ENCODE peak calls at places on chromosomes 6 and 20, in ten cellular contexts. One of them, this sample, is unnamed.

GRCh38 chr6:33979750-33980149 is 166.1 kb downstream of the GRM4 start:
- DNase-seq in activated CD4-positive, alpha-beta T cell treated with anti-CD3 and anti-CD28 coated beads, Interleukin-2, amount 50 U/mL, for 48 hours: no peak
- DNase-seq in NCI-H524: no peak
- DNase-seq in colonic mucosa: peak; percentile 20
- DNase-seq in heart left ventricle: no peak
- DNase-seq in T1000: no peak
- DNase-seq in transverse colon: no peak
- DNase-seq in OCI-LY7: no peak
- DNase-seq in Panc1: no peak
- DNase-seq in GM04504: no peak
- DNase-seq in this sample: no peak

GRCh38 chr20:3812975-3813599 is 7.3 kb upstream of the AP5S1 start:
- DNase-seq in activated CD4-positive, alpha-beta T cell treated with anti-CD3 and anti-CD28 coated beads, Interleukin-2, amount 50 U/mL, for 48 hours: no peak
- DNase-seq in NCI-H524: no peak
- DNase-seq in colonic mucosa: no peak
- DNase-seq in heart left ventricle: no peak
- DNase-seq in T1000: no peak
- DNase-seq in transverse colon: no peak
- DNase-seq in OCI-LY7: no peak
- DNase-seq in Panc1: no peak
- DNase-seq in GM04504: no peak
- DNase-seq in this sample: no peak

GRCh38 chr6:97081010-97081573 is 156.6 kb downstream of the KLHL32 start:
- DNase-seq in activated CD4-positive, alpha-beta T cell treated with anti-CD3 and anti-CD28 coated beads, Interleukin-2, amount 50 U/mL, for 48 hours: no peak
- DNase-seq in NCI-H524: no peak
- DNase-seq in colonic mucosa: no peak
- DNase-seq in heart left ventricle: no peak
- DNase-seq in T1000: no peak
- DNase-seq in transverse colon: no peak
- DNase-seq in OCI-LY7: no peak
- DNase-seq in Panc1: no peak
- DNase-seq in GM04504: no peak
- DNase-seq in this sample: no peak

GRCh38 chr20:20552076-20552475 is 160.4 kb downstream of the RALGAPA2 start:
- DNase-seq in activated CD4-positive, alpha-beta T cell treated with anti-CD3 and anti-CD28 coated beads, Interleukin-2, amount 50 U/mL, for 48 hours: no peak
- DNase-seq in NCI-H524: peak; percentile 92
- DNase-seq in colonic mucosa: no peak
- DNase-seq in heart left ventricle: no peak
- DNase-seq in T1000: no peak
- DNase-seq in transverse colon: no peak
- DNase-seq in OCI-LY7: no peak
- DNase-seq in Panc1: no peak
- DNase-seq in GM04504: no peak
- DNase-seq in this sample: no peak

GRCh38 chr6:149114167-149114566 is 203.3 kb upstream of the TAB2 start:
- DNase-seq in activated CD4-positive, alpha-beta T cell treated with anti-CD3 and anti-CD28 coated beads, Interleukin-2, amount 50 U/mL, for 48 hours: no peak
- DNase-seq in NCI-H524: no peak
- DNase-seq in colonic mucosa: no peak
- DNase-seq in heart left ventricle: peak; percentile 26
- DNase-seq in T1000: no peak
- DNase-seq in transverse colon: no peak
- DNase-seq in OCI-LY7: no peak
- DNase-seq in Panc1: no peak
- DNase-seq in GM04504: no peak
- DNase-seq in this sample: no peak

GRCh38 chr20:5621305-5621704 is 128.9 kb upstream of the SHLD1 start:
- DNase-seq in activated CD4-positive, alpha-beta T cell treated with anti-CD3 and anti-CD28 coated beads, Interleukin-2, amount 50 U/mL, for 48 hours: no peak
- DNase-seq in NCI-H524: peak; percentile 67
- DNase-seq in colonic mucosa: no peak
- DNase-seq in heart left ventricle: peak; percentile 12
- DNase-seq in T1000: no peak
- DNase-seq in transverse colon: no peak
- DNase-seq in OCI-LY7: no peak
- DNase-seq in Panc1: no peak
- DNase-seq in GM04504: no peak
- DNase-seq in this sample: no peak

GRCh38 chr6:133741375-133741861 is 147.5 kb upstream of the TCF21 start:
- DNase-seq in activated CD4-positive, alpha-beta T cell treated with anti-CD3 and anti-CD28 coated beads, Interleukin-2, amount 50 U/mL, for 48 hours: no peak
- DNase-seq in NCI-H524: peak; percentile 99
- DNase-seq in colonic mucosa: no peak
- DNase-seq in heart left ventricle: no peak
- DNase-seq in T1000: no peak
- DNase-seq in transverse colon: no peak
- DNase-seq in OCI-LY7: no peak
- DNase-seq in Panc1: no peak
- DNase-seq in GM04504: no peak
- DNase-seq in this sample: no peak

GRCh38 chr6:168105813-168106660 is 27.0 kb upstream of the FRMD1 start:
- DNase-seq in activated CD4-positive, alpha-beta T cell treated with anti-CD3 and anti-CD28 coated beads, Interleukin-2, amount 50 U/mL, for 48 hours: no peak
- DNase-seq in NCI-H524: no peak
- DNase-seq in colonic mucosa: no peak
- DNase-seq in heart left ventricle: no peak
- DNase-seq in T1000: no peak
- DNase-seq in transverse colon: no peak
- DNase-seq in OCI-LY7: no peak
- DNase-seq in Panc1: no peak
- DNase-seq in GM04504: no peak
- DNase-seq in this sample: no peak

GRCh38 chr6:49523901-49524300 is 24.2 kb downstream of the GLYATL3 start:
- DNase-seq in activated CD4-positive, alpha-beta T cell treated with anti-CD3 and anti-CD28 coated beads, Interleukin-2, amount 50 U/mL, for 48 hours: no peak
- DNase-seq in NCI-H524: no peak
- DNase-seq in colonic mucosa: no peak
- DNase-seq in heart left ventricle: no peak
- DNase-seq in T1000: no peak
- DNase-seq in transverse colon: no peak
- DNase-seq in OCI-LY7: no peak
- DNase-seq in Panc1: no peak
- DNase-seq in GM04504: no peak
- DNase-seq in this sample: no peak

GRCh38 chr20:43009497-43009896 is 180.2 kb downstream of the PTPRT start:
- DNase-seq in activated CD4-positive, alpha-beta T cell treated with anti-CD3 and anti-CD28 coated beads, Interleukin-2, amount 50 U/mL, for 48 hours: no peak
- DNase-seq in NCI-H524: no peak
- DNase-seq in colonic mucosa: no peak
- DNase-seq in heart left ventricle: no peak
- DNase-seq in T1000: no peak
- DNase-seq in transverse colon: no peak
- DNase-seq in OCI-LY7: no peak
- DNase-seq in Panc1: no peak
- DNase-seq in GM04504: no peak
- DNase-seq in this sample: no peak

GRCh38 chr6:39173276-39173675 is 56.0 kb downstream of the KCNK5 start:
- DNase-seq in activated CD4-positive, alpha-beta T cell treated with anti-CD3 and anti-CD28 coated beads, Interleukin-2, amount 50 U/mL, for 48 hours: no peak
- DNase-seq in NCI-H524: no peak
- DNase-seq in colonic mucosa: no peak
- DNase-seq in heart left ventricle: no peak
- DNase-seq in T1000: no peak
- DNase-seq in transverse colon: no peak
- DNase-seq in OCI-LY7: no peak
- DNase-seq in Panc1: no peak
- DNase-seq in GM04504: no peak
- DNase-seq in this sample: no peak

GRCh38 chr6:89385156-89385667 is 26.9 kb downstream of the RRAGD start:
- DNase-seq in activated CD4-positive, alpha-beta T cell treated with anti-CD3 and anti-CD28 coated beads, Interleukin-2, amount 50 U/mL, for 48 hours: no peak
- DNase-seq in NCI-H524: peak; percentile 97
- DNase-seq in colonic mucosa: no peak
- DNase-seq in heart left ventricle: no peak
- DNase-seq in T1000: no peak
- DNase-seq in transverse colon: no peak
- DNase-seq in OCI-LY7: no peak
- DNase-seq in Panc1: no peak
- DNase-seq in GM04504: no peak
- DNase-seq in this sample: peak; percentile 14

GRCh38 chr6:133707456-133707855 is 181.5 kb upstream of the TCF21 start:
- DNase-seq in activated CD4-positive, alpha-beta T cell treated with anti-CD3 and anti-CD28 coated beads, Interleukin-2, amount 50 U/mL, for 48 hours: no peak
- DNase-seq in NCI-H524: peak; percentile 85
- DNase-seq in colonic mucosa: no peak
- DNase-seq in heart left ventricle: no peak
- DNase-seq in T1000: peak; percentile 4
- DNase-seq in transverse colon: no peak
- DNase-seq in OCI-LY7: no peak
- DNase-seq in Panc1: no peak
- DNase-seq in GM04504: peak; percentile 87
- DNase-seq in this sample: peak; percentile 84

GRCh38 chr20:34931771-34932170 is 23.8 kb downstream of the GSS start:
- DNase-seq in activated CD4-positive, alpha-beta T cell treated with anti-CD3 and anti-CD28 coated beads, Interleukin-2, amount 50 U/mL, for 48 hours: no peak
- DNase-seq in NCI-H524: no peak
- DNase-seq in colonic mucosa: no peak
- DNase-seq in heart left ventricle: no peak
- DNase-seq in T1000: no peak
- DNase-seq in transverse colon: no peak
- DNase-seq in OCI-LY7: no peak
- DNase-seq in Panc1: no peak
- DNase-seq in GM04504: no peak
- DNase-seq in this sample: no peak

GRCh38 chr20:420169-420620 is 12.1 kb downstream of the RBCK1 start:
- DNase-seq in activated CD4-positive, alpha-beta T cell treated with anti-CD3 and anti-CD28 coated beads, Interleukin-2, amount 50 U/mL, for 48 hours: no peak
- DNase-seq in NCI-H524: no peak
- DNase-seq in colonic mucosa: peak; percentile 30
- DNase-seq in heart left ventricle: no peak
- DNase-seq in T1000: no peak
- DNase-seq in transverse colon: peak; percentile 57
- DNase-seq in OCI-LY7: no peak
- DNase-seq in Panc1: no peak
- DNase-seq in GM04504: no peak
- DNase-seq in this sample: no peak

GRCh38 chr6:33772114-33772830 is 16.7 kb downstream of the LEMD2 start:
- DNase-seq in activated CD4-positive, alpha-beta T cell treated with anti-CD3 and anti-CD28 coated beads, Interleukin-2, amount 50 U/mL, for 48 hours: no peak
- DNase-seq in NCI-H524: no peak
- DNase-seq in colonic mucosa: no peak
- DNase-seq in heart left ventricle: no peak
- DNase-seq in T1000: no peak
- DNase-seq in transverse colon: no peak
- DNase-seq in OCI-LY7: no peak
- DNase-seq in Panc1: no peak
- DNase-seq in GM04504: no peak
- DNase-seq in this sample: no peak

GRCh38 chr6:43771858-43772570 is 2.0 kb downstream of the VEGFA start:
- DNase-seq in activated CD4-positive, alpha-beta T cell treated with anti-CD3 and anti-CD28 coated beads, Interleukin-2, amount 50 U/mL, for 48 hours: peak; percentile 75
- DNase-seq in NCI-H524: peak; percentile 17
- DNase-seq in colonic mucosa: peak; percentile 83
- DNase-seq in heart left ventricle: peak; percentile 72
- DNase-seq in T1000: no peak
- DNase-seq in transverse colon: peak; percentile 86
- DNase-seq in OCI-LY7: peak; percentile 82
- DNase-seq in Panc1: no peak
- DNase-seq in GM04504: peak; percentile 42
- DNase-seq in this sample: no peak

GRCh38 chr6:158897236-158897635 is 78.1 kb upstream of the EZR start:
- DNase-seq in activated CD4-positive, alpha-beta T cell treated with anti-CD3 and anti-CD28 coated beads, Interleukin-2, amount 50 U/mL, for 48 hours: no peak
- DNase-seq in NCI-H524: no peak
- DNase-seq in colonic mucosa: no peak
- DNase-seq in heart left ventricle: no peak
- DNase-seq in T1000: no peak
- DNase-seq in transverse colon: no peak
- DNase-seq in OCI-LY7: no peak
- DNase-seq in Panc1: no peak
- DNase-seq in GM04504: no peak
- DNase-seq in this sample: no peak

GRCh38 chr20:35607003-35607735 is 8.5 kb upstream of the SPAG4 start:
- DNase-seq in activated CD4-positive, alpha-beta T cell treated with anti-CD3 and anti-CD28 coated beads, Interleukin-2, amount 50 U/mL, for 48 hours: no peak
- DNase-seq in NCI-H524: no peak
- DNase-seq in colonic mucosa: no peak
- DNase-seq in heart left ventricle: no peak
- DNase-seq in T1000: no peak
- DNase-seq in transverse colon: peak; percentile 56
- DNase-seq in OCI-LY7: peak; percentile 50
- DNase-seq in Panc1: no peak
- DNase-seq in GM04504: no peak
- DNase-seq in this sample: no peak

GRCh38 chr6:5995705-5996686 is 10.7 kb downstream of the NRN1 start:
- DNase-seq in activated CD4-positive, alpha-beta T cell treated with anti-CD3 and anti-CD28 coated beads, Interleukin-2, amount 50 U/mL, for 48 hours: peak; percentile 54
- DNase-seq in NCI-H524: peak; percentile 84
- DNase-seq in colonic mucosa: peak; percentile 64
- DNase-seq in heart left ventricle: peak; percentile 83
- DNase-seq in T1000: peak; percentile 9
- DNase-seq in transverse colon: peak; percentile 54
- DNase-seq in OCI-LY7: no peak
- DNase-seq in Panc1: no peak
- DNase-seq in GM04504: peak; percentile 79
- DNase-seq in this sample: no peak

GRCh38 chr20:10652660-10653191 is 21.1 kb downstream of the JAG1 start:
- DNase-seq in activated CD4-positive, alpha-beta T cell treated with anti-CD3 and anti-CD28 coated beads, Interleukin-2, amount 50 U/mL, for 48 hours: no peak
- DNase-seq in NCI-H524: no peak
- DNase-seq in colonic mucosa: no peak
- DNase-seq in heart left ventricle: no peak
- DNase-seq in T1000: no peak
- DNase-seq in transverse colon: no peak
- DNase-seq in OCI-LY7: no peak
- DNase-seq in Panc1: no peak
- DNase-seq in GM04504: no peak
- DNase-seq in this sample: no peak

GRCh38 chr6:140779341-140779740 is 1353.4 kb upstream of the GJE1 start:
- DNase-seq in activated CD4-positive, alpha-beta T cell treated with anti-CD3 and anti-CD28 coated beads, Interleukin-2, amount 50 U/mL, for 48 hours: no peak
- DNase-seq in NCI-H524: no peak
- DNase-seq in colonic mucosa: no peak
- DNase-seq in heart left ventricle: no peak
- DNase-seq in T1000: no peak
- DNase-seq in transverse colon: no peak
- DNase-seq in OCI-LY7: no peak
- DNase-seq in Panc1: no peak
- DNase-seq in GM04504: no peak
- DNase-seq in this sample: no peak

GRCh38 chr6:97437087-97437486 is 154.1 kb upstream of the MMS22L start:
- DNase-seq in activated CD4-positive, alpha-beta T cell treated with anti-CD3 and anti-CD28 coated beads, Interleukin-2, amount 50 U/mL, for 48 hours: no peak
- DNase-seq in NCI-H524: no peak
- DNase-seq in colonic mucosa: no peak
- DNase-seq in heart left ventricle: no peak
- DNase-seq in T1000: no peak
- DNase-seq in transverse colon: no peak
- DNase-seq in OCI-LY7: peak; percentile 27
- DNase-seq in Panc1: peak; percentile 7
- DNase-seq in GM04504: no peak
- DNase-seq in this sample: peak; percentile 2

GRCh38 chr6:168087436-168088160 is 8.6 kb upstream of the FRMD1 start:
- DNase-seq in activated CD4-positive, alpha-beta T cell treated with anti-CD3 and anti-CD28 coated beads, Interleukin-2, amount 50 U/mL, for 48 hours: no peak
- DNase-seq in NCI-H524: no peak
- DNase-seq in colonic mucosa: no peak
- DNase-seq in heart left ventricle: no peak
- DNase-seq in T1000: no peak
- DNase-seq in transverse colon: peak; percentile 33
- DNase-seq in OCI-LY7: no peak
- DNase-seq in Panc1: no peak
- DNase-seq in GM04504: no peak
- DNase-seq in this sample: no peak

GRCh38 chr6:31420546-31420945 is 17.2 kb downstream of the MICA start:
- DNase-seq in activated CD4-positive, alpha-beta T cell treated with anti-CD3 and anti-CD28 coated beads, Interleukin-2, amount 50 U/mL, for 48 hours: no peak
- DNase-seq in NCI-H524: no peak
- DNase-seq in colonic mucosa: no peak
- DNase-seq in heart left ventricle: no peak
- DNase-seq in T1000: no peak
- DNase-seq in transverse colon: no peak
- DNase-seq in OCI-LY7: no peak
- DNase-seq in Panc1: no peak
- DNase-seq in GM04504: no peak
- DNase-seq in this sample: no peak

GRCh38 chr6:2872417-2873358 is 30.4 kb downstream of the SERPINB9 start:
- DNase-seq in activated CD4-positive, alpha-beta T cell treated with anti-CD3 and anti-CD28 coated beads, Interleukin-2, amount 50 U/mL, for 48 hours: no peak
- DNase-seq in NCI-H524: no peak
- DNase-seq in colonic mucosa: no peak
- DNase-seq in heart left ventricle: no peak
- DNase-seq in T1000: no peak
- DNase-seq in transverse colon: no peak
- DNase-seq in OCI-LY7: no peak
- DNase-seq in Panc1: no peak
- DNase-seq in GM04504: no peak
- DNase-seq in this sample: no peak

GRCh38 chr6:18823782-18824386 is 436.7 kb downstream of the RNF144B start:
- DNase-seq in activated CD4-positive, alpha-beta T cell treated with anti-CD3 and anti-CD28 coated beads, Interleukin-2, amount 50 U/mL, for 48 hours: peak; percentile 70
- DNase-seq in NCI-H524: no peak
- DNase-seq in colonic mucosa: peak; percentile 30
- DNase-seq in heart left ventricle: no peak
- DNase-seq in T1000: no peak
- DNase-seq in transverse colon: no peak
- DNase-seq in OCI-LY7: peak; percentile 77
- DNase-seq in Panc1: peak; percentile 7
- DNase-seq in GM04504: no peak
- DNase-seq in this sample: peak; percentile 14

GRCh38 chr6:88629838-88630462 is 333.5 kb downstream of the RNGTT start:
- DNase-seq in activated CD4-positive, alpha-beta T cell treated with anti-CD3 and anti-CD28 coated beads, Interleukin-2, amount 50 U/mL, for 48 hours: no peak
- DNase-seq in NCI-H524: no peak
- DNase-seq in colonic mucosa: no peak
- DNase-seq in heart left ventricle: no peak
- DNase-seq in T1000: no peak
- DNase-seq in transverse colon: no peak
- DNase-seq in OCI-LY7: peak; percentile 90
- DNase-seq in Panc1: no peak
- DNase-seq in GM04504: no peak
- DNase-seq in this sample: no peak